ENCODE peak calls at places on chromosome 5, in seven cellular contexts. One of them, this sample, is unnamed.

GRCh38 chr5:73104326-73104725 is 16.0 kb upstream of the TMEM171 start:
- DNase-seq in left ventricle myocardium inferior: no peak
- DNase-seq in pancreas: no peak
- DNase-seq in HCT116: no peak
- DNase-seq in HepG2: no peak
- DNase-seq in neuronal stem cell: no peak
- DNase-seq in RWPE1: no peak
- DNase-seq in this sample: no peak

GRCh38 chr5:9337908-9338307 is 208.0 kb downstream of the SEMA5A start:
- DNase-seq in left ventricle myocardium inferior: no peak
- DNase-seq in pancreas: no peak
- DNase-seq in HCT116: no peak
- DNase-seq in HepG2: no peak
- DNase-seq in neuronal stem cell: no peak
- DNase-seq in RWPE1: peak; percentile 35
- DNase-seq in this sample: no peak

GRCh38 chr5:123441408-123441807 is 18.2 kb upstream of the CEP120 start:
- DNase-seq in left ventricle myocardium inferior: no peak
- DNase-seq in pancreas: no peak
- DNase-seq in HCT116: no peak
- DNase-seq in HepG2: no peak
- DNase-seq in neuronal stem cell: no peak
- DNase-seq in RWPE1: no peak
- DNase-seq in this sample: no peak

GRCh38 chr5:91166040-91166807 is 216.9 kb downstream of the ARRDC3 start:
- DNase-seq in left ventricle myocardium inferior: no peak
- DNase-seq in pancreas: no peak
- DNase-seq in HCT116: no peak
- DNase-seq in HepG2: no peak
- DNase-seq in neuronal stem cell: no peak
- DNase-seq in RWPE1: no peak
- DNase-seq in this sample: no peak

GRCh38 chr5:129460951-129461815 is 1.1 kb downstream of the ADAMTS19 start:
- DNase-seq in left ventricle myocardium inferior: peak; percentile 23
- DNase-seq in pancreas: peak; percentile 47
- DNase-seq in HCT116: no peak
- DNase-seq in HepG2: no peak
- DNase-seq in neuronal stem cell: peak; percentile 49
- DNase-seq in RWPE1: peak; percentile 27
- DNase-seq in this sample: peak; percentile 27

GRCh38 chr5:141681695-141682641 is at the start of gene ARAP3:
- DNase-seq in left ventricle myocardium inferior: peak; percentile 90
- DNase-seq in pancreas: peak; percentile 64
- DNase-seq in HCT116: peak; percentile 40
- DNase-seq in HepG2: peak; percentile 9
- DNase-seq in neuronal stem cell: peak; percentile 70
- DNase-seq in RWPE1: peak; percentile 95
- DNase-seq in this sample: peak; percentile 90

GRCh38 chr5:141420855-141421488 is at the start of gene PCDHGA11:
- DNase-seq in left ventricle myocardium inferior: no peak
- DNase-seq in pancreas: no peak
- DNase-seq in HCT116: peak; percentile 4
- DNase-seq in HepG2: no peak
- DNase-seq in neuronal stem cell: no peak
- DNase-seq in RWPE1: no peak
- DNase-seq in this sample: peak; percentile 44

GRCh38 chr5:63686938-63687337 is 275.3 kb downstream of the HTR1A start:
- DNase-seq in left ventricle myocardium inferior: no peak
- DNase-seq in pancreas: no peak
- DNase-seq in HCT116: no peak
- DNase-seq in HepG2: no peak
- DNase-seq in neuronal stem cell: no peak
- DNase-seq in RWPE1: no peak
- DNase-seq in this sample: no peak

GRCh38 chr5:154603978-154604679 is 126.1 kb upstream of the HAND1 start:
- DNase-seq in left ventricle myocardium inferior: peak; percentile 29
- DNase-seq in pancreas: peak; percentile 7
- DNase-seq in HCT116: no peak
- DNase-seq in HepG2: no peak
- DNase-seq in neuronal stem cell: no peak
- DNase-seq in RWPE1: no peak
- DNase-seq in this sample: no peak

GRCh38 chr5:173468821-173469251 is 140.6 kb upstream of the STC2 start:
- DNase-seq in left ventricle myocardium inferior: no peak
- DNase-seq in pancreas: no peak
- DNase-seq in HCT116: no peak
- DNase-seq in HepG2: no peak
- DNase-seq in neuronal stem cell: no peak
- DNase-seq in RWPE1: no peak
- DNase-seq in this sample: no peak

GRCh38 chr5:149062371-149063016 is 368 bp downstream of the SH3TC2 start:
- DNase-seq in left ventricle myocardium inferior: no peak
- DNase-seq in pancreas: no peak
- DNase-seq in HCT116: peak; percentile 83
- DNase-seq in HepG2: peak; percentile 34
- DNase-seq in neuronal stem cell: no peak
- DNase-seq in RWPE1: peak; percentile 97
- DNase-seq in this sample: no peak

GRCh38 chr5:138438724-138439536 is at the start of gene REEP2:
- DNase-seq in left ventricle myocardium inferior: peak; percentile 37
- DNase-seq in pancreas: no peak
- DNase-seq in HCT116: no peak
- DNase-seq in HepG2: no peak
- DNase-seq in neuronal stem cell: peak; percentile 80
- DNase-seq in RWPE1: peak; percentile 56
- DNase-seq in this sample: no peak

GRCh38 chr5:25091917-25092316 is 447.1 kb upstream of the CDH10 start:
- DNase-seq in left ventricle myocardium inferior: no peak
- DNase-seq in pancreas: no peak
- DNase-seq in HCT116: no peak
- DNase-seq in HepG2: no peak
- DNase-seq in neuronal stem cell: no peak
- DNase-seq in RWPE1: peak; percentile 16
- DNase-seq in this sample: no peak

GRCh38 chr5:175824621-175825020 is 46.8 kb upstream of the CPLX2 start:
- DNase-seq in left ventricle myocardium inferior: no peak
- DNase-seq in pancreas: no peak
- DNase-seq in HCT116: no peak
- DNase-seq in HepG2: no peak
- DNase-seq in neuronal stem cell: no peak
- DNase-seq in RWPE1: no peak
- DNase-seq in this sample: no peak

GRCh38 chr5:499233-500209 is 24.7 kb downstream of the SLC9A3 start:
- DNase-seq in left ventricle myocardium inferior: no peak
- DNase-seq in pancreas: no peak
- DNase-seq in HCT116: no peak
- DNase-seq in HepG2: no peak
- DNase-seq in neuronal stem cell: no peak
- DNase-seq in RWPE1: no peak
- DNase-seq in this sample: no peak

GRCh38 chr5:119063579-119064379 is 7.1 kb upstream of the DMXL1 start:
- DNase-seq in left ventricle myocardium inferior: no peak
- DNase-seq in pancreas: no peak
- DNase-seq in HCT116: no peak
- DNase-seq in HepG2: peak; percentile 63
- DNase-seq in neuronal stem cell: no peak
- DNase-seq in RWPE1: no peak
- DNase-seq in this sample: no peak

GRCh38 chr5:168015506-168015905 is 275.9 kb upstream of the WWC1 start:
- DNase-seq in left ventricle myocardium inferior: no peak
- DNase-seq in pancreas: no peak
- DNase-seq in HCT116: no peak
- DNase-seq in HepG2: no peak
- DNase-seq in neuronal stem cell: no peak
- DNase-seq in RWPE1: no peak
- DNase-seq in this sample: no peak

GRCh38 chr5:157400741-157401140 is 59.3 kb upstream of the NIPAL4 start:
- DNase-seq in left ventricle myocardium inferior: no peak
- DNase-seq in pancreas: no peak
- DNase-seq in HCT116: no peak
- DNase-seq in HepG2: no peak
- DNase-seq in neuronal stem cell: no peak
- DNase-seq in RWPE1: no peak
- DNase-seq in this sample: no peak
- H3K27ac ChIP-seq in left ventricle myocardium inferior: no peak overlapping the region
- H3K27ac ChIP-seq in pancreas: no peak overlapping the region
- H3K27ac ChIP-seq in HCT116: no peak overlapping the region
- H3K27ac ChIP-seq in HepG2: no peak overlapping the region
- H3K27ac ChIP-seq in neuronal stem cell: no peak overlapping the region
- H3K27ac ChIP-seq in RWPE1: no peak overlapping the region
- H3K27ac ChIP-seq in this sample: no peak overlapping the region

GRCh38 chr5:17218353-17219005 is 1.0 kb downstream of the BASP1 start:
- DNase-seq in left ventricle myocardium inferior: peak; percentile 23
- DNase-seq in pancreas: no peak
- DNase-seq in HCT116: no peak
- DNase-seq in HepG2: no peak
- DNase-seq in neuronal stem cell: peak; percentile 20
- DNase-seq in RWPE1: peak; percentile 42
- DNase-seq in this sample: peak; percentile 59
- H3K27ac ChIP-seq in left ventricle myocardium inferior: peak overlapping the region; percentile 30
- H3K27ac ChIP-seq in pancreas: no peak overlapping the region
- H3K27ac ChIP-seq in HCT116: no peak overlapping the region
- H3K27ac ChIP-seq in HepG2: no peak overlapping the region
- H3K27ac ChIP-seq in neuronal stem cell: peak overlapping the region; percentile 20
- H3K27ac ChIP-seq in RWPE1: peak overlapping the region; percentile 80
- H3K27ac ChIP-seq in this sample: peak overlapping the region; percentile 67

GRCh38 chr5:132184588-132184987 is 43.1 kb downstream of the P4HA2 start:
- DNase-seq in left ventricle myocardium inferior: no peak
- DNase-seq in pancreas: no peak
- DNase-seq in HCT116: peak; percentile 16
- DNase-seq in HepG2: peak; percentile 9
- DNase-seq in neuronal stem cell: no peak
- DNase-seq in RWPE1: peak; percentile 44
- DNase-seq in this sample: no peak
- H3K27ac ChIP-seq in left ventricle myocardium inferior: no peak overlapping the region
- H3K27ac ChIP-seq in pancreas: no peak overlapping the region
- H3K27ac ChIP-seq in HCT116: no peak overlapping the region
- H3K27ac ChIP-seq in HepG2: no peak overlapping the region
- H3K27ac ChIP-seq in neuronal stem cell: no peak overlapping the region
- H3K27ac ChIP-seq in RWPE1: no peak overlapping the region
- H3K27ac ChIP-seq in this sample: no peak overlapping the region

GRCh38 chr5:32132757-32133156 is 41.4 kb downstream of the GOLPH3 start:
- DNase-seq in left ventricle myocardium inferior: no peak
- DNase-seq in pancreas: no peak
- DNase-seq in HCT116: no peak
- DNase-seq in HepG2: no peak
- DNase-seq in neuronal stem cell: no peak
- DNase-seq in RWPE1: no peak
- DNase-seq in this sample: no peak
- H3K27ac ChIP-seq in left ventricle myocardium inferior: no peak overlapping the region
- H3K27ac ChIP-seq in pancreas: no peak overlapping the region
- H3K27ac ChIP-seq in HCT116: no peak overlapping the region
- H3K27ac ChIP-seq in HepG2: no peak overlapping the region
- H3K27ac ChIP-seq in neuronal stem cell: no peak overlapping the region
- H3K27ac ChIP-seq in RWPE1: no peak overlapping the region
- H3K27ac ChIP-seq in this sample: no peak overlapping the region